ENCODE peak calls at places on chromosomes 4 and X, in eight cellular contexts. Z is astrocyte of the spinal cord, L is ovary, F is tibial nerve, S is aorta, M is tibial artery, W is BE2C, R is heart right ventricle. O is an unnamed sample.

GRCh38 chr4:41476310-41476709 is 61.6 kb upstream of the LIMCH1 start:
- DNase-seq in F (no peak), S (no peak), M (no peak), L (no peak), Z (no peak), R (no peak), W (no peak), O (no peak)

GRCh38 chrX:115459883-115460564 is 101.0 kb upstream of the PLS3 start:
- DNase-seq in F (no peak), R (no peak), M (no peak), Z (no peak), W (no peak), L (no peak), S (no peak), O (no peak)

GRCh38 chr4:858136-858535 is 32.2 kb upstream of the CPLX1 start:
- DNase-seq in R (no peak), Z (no peak), F (no peak), S (peak; percentile 59), M (no peak), L (no peak), W (no peak), O (no peak)

GRCh38 chr4:14096406-14096965 is 469.0 kb upstream of the BOD1L1 start:
- DNase-seq in Z (peak; percentile 63), W (no peak), L (no peak), R (no peak), M (no peak), S (no peak), F (no peak), O (peak; percentile 47)

GRCh38 chr4:7066006-7066405 is 1.9 kb downstream of the GRPEL1 start:
- DNase-seq in M (peak; percentile 4), W (no peak), Z (no peak), L (no peak), R (no peak), F (no peak), S (no peak), O (no peak)

GRCh38 chr4:162456106-162456505 is 292.3 kb upstream of the FSTL5 start:
- DNase-seq in W (no peak), L (no peak), Z (no peak), S (no peak), F (no peak), R (no peak), M (no peak), O (no peak)

GRCh38 chr4:16827762-16828724 is 70.4 kb downstream of the LDB2 start:
- DNase-seq in Z (no peak), L (no peak), R (peak; percentile 16), M (no peak), W (peak; percentile 24), S (no peak), F (no peak), O (no peak)

GRCh38 chr4:158295053-158295452 is 84.8 kb downstream of the TMEM144 start:
- DNase-seq in M (no peak), R (no peak), Z (no peak), W (no peak), F (no peak), L (no peak), S (no peak), O (no peak)

GRCh38 chr4:22754091-22754490 is 61.4 kb downstream of the GBA3 start:
- DNase-seq in L (no peak), S (no peak), M (no peak), R (no peak), F (no peak), Z (no peak), W (no peak), O (no peak)

GRCh38 chrX:119174900-119175299 is 47.3 kb upstream of the KIAA1210 start:
- DNase-seq in Z (no peak), L (no peak), M (no peak), R (no peak), S (no peak), W (no peak), F (no peak), O (no peak)

GRCh38 chr4:139469869-139470268 is 15.9 kb downstream of the RAB33B start:
- DNase-seq in F (no peak), W (no peak), R (no peak), S (no peak), M (no peak), Z (no peak), L (no peak), O (no peak)

GRCh38 chr4:5460106-5460801 is 248.1 kb downstream of the EVC2 start:
- DNase-seq in L (no peak), S (no peak), R (no peak), W (peak; percentile 48), Z (peak; percentile 18), F (no peak), M (peak; percentile 47), O (no peak)

GRCh38 chr4:51870441-51871188 is 27.7 kb downstream of the DCUN1D4 start:
- DNase-seq in Z (peak; percentile 25), L (no peak), S (no peak), R (no peak), F (no peak), M (no peak), W (no peak), O (no peak)

GRCh38 chr4:13750594-13750993 is 123.1 kb upstream of the BOD1L1 start:
- DNase-seq in M (no peak), Z (no peak), S (no peak), F (no peak), L (no peak), R (no peak), W (no peak), O (no peak)

GRCh38 chr4:47374477-47374876 is 89.0 kb downstream of the COMMD8 start:
- DNase-seq in R (no peak), W (no peak), L (no peak), Z (peak; percentile 14), F (no peak), M (no peak), S (no peak), O (peak; percentile 87)

GRCh38 chr4:16194199-16194598 is 32.1 kb downstream of the TAPT1 start:
- DNase-seq in Z (peak; percentile 65), W (no peak), L (no peak), S (no peak), F (no peak), R (peak; percentile 34), M (no peak), O (peak; percentile 28)

GRCh38 chr4:39941682-39942217 is 36.0 kb downstream of the PDS5A start:
- DNase-seq in R (no peak), Z (no peak), S (no peak), M (no peak), L (no peak), W (no peak), F (no peak), O (no peak)

GRCh38 chrX:46611658-46612362 is 38.2 kb downstream of the CHST7 start:
- DNase-seq in L (no peak), S (no peak), W (no peak), R (no peak), Z (no peak), F (no peak), M (no peak), O (no peak)

GRCh38 chrX:77733342-77733741 is 52.7 kb downstream of the ATRX start:
- DNase-seq in M (no peak), R (no peak), S (no peak), L (no peak), F (no peak), Z (no peak), W (no peak), O (no peak)
- H3K4me3 ChIP-seq in M (no peak overlapping the region), R (no peak overlapping the region), S (no peak overlapping the region), L (no peak overlapping the region), F (no peak overlapping the region), Z (no peak overlapping the region), W (no peak overlapping the region), O (no peak overlapping the region)

DNA sequence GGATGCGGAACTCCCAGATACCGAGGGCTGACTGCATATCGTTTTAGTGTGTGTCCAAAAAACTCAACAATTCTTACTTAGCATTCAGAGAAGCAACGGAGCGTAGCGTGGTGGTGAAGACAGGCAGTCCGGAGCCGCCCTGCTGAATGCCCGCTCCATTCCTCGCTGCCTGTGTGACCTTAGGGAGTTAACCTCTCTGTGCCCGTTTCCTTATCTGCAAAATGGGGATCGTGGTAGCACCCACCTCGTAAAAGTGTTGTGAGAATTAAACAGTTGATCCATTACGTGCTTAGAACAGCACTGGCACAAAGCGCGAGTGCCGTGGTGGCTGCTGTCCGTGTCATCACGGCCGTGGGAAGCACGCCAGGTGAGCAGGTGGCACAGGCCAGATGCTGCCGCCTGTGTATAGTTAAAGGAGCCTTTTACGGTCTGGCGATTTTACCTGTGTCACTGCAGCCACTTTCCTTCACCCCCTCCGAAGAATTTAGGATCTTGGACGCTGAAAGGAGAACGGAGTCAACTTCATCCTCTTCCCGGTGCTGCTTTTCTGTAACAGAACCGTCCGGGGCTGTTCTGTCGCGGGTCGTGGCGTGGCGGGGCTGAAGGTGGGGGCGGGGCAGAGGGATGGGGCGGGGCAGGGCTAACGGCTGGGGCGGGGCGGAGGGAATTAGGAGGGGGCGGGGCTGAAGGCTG is 884 bp downstream of the CCDC110 start:
- DNase-seq in S (peak; percentile 86), Z (peak; percentile 20), R (peak; percentile 50), M (peak; percentile 82), L (peak; percentile 81), W (peak; percentile 38), F (peak; percentile 43), O (no peak)
- H3K4me3 ChIP-seq in S (peak overlapping the region; percentile 87), Z (peak overlapping the region; percentile 72), R (peak overlapping the region; percentile 64), M (peak overlapping the region; percentile 60), L (peak overlapping the region; percentile 69), W (peak overlapping the region; percentile 89), F (peak overlapping the region; percentile 55), O (peak overlapping the region; percentile 76)

GRCh38 chrX:153875391-153876111 is 10.4 kb downstream of the L1CAM start:
- DNase-seq in S (peak; percentile 88), M (peak; percentile 65), L (peak; percentile 77), R (peak; percentile 51), F (peak; percentile 19), Z (peak; percentile 5), W (peak; percentile 84), O (no peak)
- H3K4me3 ChIP-seq in S (no peak overlapping the region), M (no peak overlapping the region), L (no peak overlapping the region), R (no peak overlapping the region), F (no peak overlapping the region), Z (no peak overlapping the region), W (peak overlapping the region; percentile 84), O (no peak overlapping the region)

GRCh38 chr4:68372588-68372987 is 22.7 kb upstream of the YTHDC1 start:
- DNase-seq in Z (no peak), S (no peak), R (no peak), W (no peak), L (no peak), F (no peak), M (no peak), O (no peak)

GRCh38 chr4:68367835-68368234 is 17.9 kb upstream of the YTHDC1 start:
- DNase-seq in S (no peak), Z (no peak), F (no peak), R (no peak), W (no peak), L (no peak), M (no peak), O (no peak)

GRCh38 chr4:68368566-68369473 is 18.9 kb upstream of the YTHDC1 start:
- DNase-seq in S (no peak), F (no peak), L (no peak), M (no peak), W (no peak), R (no peak), Z (peak; percentile 69), O (no peak)

GRCh38 chr4:68366600-68366999 is 16.7 kb upstream of the YTHDC1 start:
- DNase-seq in L (no peak), R (no peak), M (no peak), Z (no peak), W (no peak), F (no peak), S (no peak), O (no peak)

DNA sequence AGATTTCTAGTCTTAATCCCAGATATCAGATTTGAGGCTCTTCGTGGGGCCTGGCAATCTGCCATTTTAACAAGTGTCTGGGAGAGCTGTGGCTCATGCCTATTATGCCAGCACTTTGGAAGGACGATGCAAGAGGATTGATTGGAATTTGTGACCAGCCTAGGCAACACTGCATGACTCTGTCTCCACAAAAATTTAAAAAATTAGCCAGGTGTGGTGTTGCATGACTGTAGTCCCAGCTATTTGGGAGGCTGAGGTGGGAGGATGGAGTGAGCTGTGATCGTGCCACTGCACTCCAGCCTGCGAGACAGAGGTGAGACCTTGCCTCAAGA is 19.6 kb upstream of the YTHDC1 start:
- DNase-seq in R (no peak), S (no peak), M (no peak), L (no peak), Z (peak; percentile 40), W (no peak), F (no peak), O (no peak)
- H3K4me3 ChIP-seq in R (no peak overlapping the region), S (no peak overlapping the region), M (no peak overlapping the region), L (no peak overlapping the region), Z (no peak overlapping the region), W (no peak overlapping the region), F (no peak overlapping the region), O (no peak overlapping the region)

O was measured in skeletal muscle cell.